ENCODE peak calls at places on chromosomes 13 and 19, in ten cellular contexts. J is A673; L is ovary; T is spleen; D is SJCRH30; X is cardiac muscle cell; P is adipocyte; M is IMR-90; R is BE2C; H is CD8-positive, alpha-beta T cell. F is an unnamed sample.

GRCh38 chr19:45403781-45404556 is 900 bp downstream of the PPP1R13L start:
- DNase-seq in J (peak; percentile 48), L (peak; percentile 63), T (peak; percentile 87), D (no peak), X (peak; percentile 76), P (peak; percentile 57), M (no peak), R (peak; percentile 49), H (peak; percentile 70), F (no peak)

GRCh38 chr19:9323557-9323918 is 441 bp upstream of the ZNF559 start:
- DNase-seq in J (peak; percentile 81), L (peak; percentile 66), T (peak; percentile 81), D (peak; percentile 86), X (peak; percentile 48), P (peak; percentile 64), M (peak; percentile 75), R (peak; percentile 76), H (no peak), F (peak; percentile 64)

GRCh38 chr13:28582225-28582891 is 76.6 kb upstream of the POMP start:
- DNase-seq in J (peak; percentile 14), L (no peak), T (no peak), D (no peak), X (peak; percentile 23), P (no peak), M (peak; percentile 53), R (no peak), H (no peak), F (no peak)

GRCh38 chr19:41548954-41549688 is 26.8 kb upstream of the CEACAM21 start:
- DNase-seq in J (peak; percentile 91), L (no peak), T (no peak), D (no peak), X (no peak), P (no peak), M (no peak), R (no peak), H (peak; percentile 82), F (no peak)

GRCh38 chr19:16527971-16528521 is 14.2 kb downstream of the CHERP start:
- DNase-seq in J (peak; percentile 42), L (no peak), T (no peak), D (no peak), X (peak; percentile 20), P (peak; percentile 11), M (no peak), R (peak; percentile 58), H (peak; percentile 56), F (peak; percentile 45)

GRCh38 chr19:461664-462551 is 1.1 kb upstream of the SHC2 start:
- DNase-seq in J (no peak), L (peak; percentile 60), T (no peak), D (no peak), X (peak; percentile 39), P (peak; percentile 25), M (no peak), R (peak; percentile 36), H (peak; percentile 11), F (no peak)

GRCh38 chr13:32229443-32229842 is 85.7 kb downstream of the ZAR1L start:
- DNase-seq in J (no peak), L (no peak), T (no peak), D (peak; percentile 26), X (peak; percentile 45), P (no peak), M (peak; percentile 28), R (no peak), H (no peak), F (no peak)

GRCh38 chr13:34988330-34988791 is 46.3 kb downstream of the NBEA start:
- DNase-seq in J (no peak), L (no peak), T (no peak), D (no peak), X (no peak), P (no peak), M (no peak), R (no peak), H (no peak), F (no peak)

GRCh38 chr13:112722433-112723250 is 32.8 kb downstream of the ATP11A start:
- DNase-seq in J (no peak), L (peak; percentile 74), T (peak; percentile 34), D (no peak), X (peak; percentile 80), P (peak; percentile 32), M (peak; percentile 98), R (no peak), H (no peak), F (peak; percentile 62)

GRCh38 chr19:27774337-27774736 is 1438.6 kb downstream of the UQCRFS1 start:
- DNase-seq in J (peak; percentile 25), L (no peak), T (no peak), D (peak; percentile 21), X (no peak), P (no peak), M (no peak), R (peak; percentile 60), H (no peak), F (no peak)

GRCh38 chr19:43439183-43440063 is 24.7 kb downstream of the TEX101 start:
- DNase-seq in J (peak; percentile 54), L (no peak), T (no peak), D (no peak), X (no peak), P (peak; percentile 41), M (no peak), R (no peak), H (peak; percentile 57), F (peak; percentile 22)

GRCh38 chr13:39616087-39616694 is 13.2 kb upstream of the LHFPL6 start:
- DNase-seq in J (peak; percentile 89), L (no peak), T (no peak), D (peak; percentile 68), X (peak; percentile 87), P (peak; percentile 91), M (peak; percentile 68), R (peak; percentile 65), H (peak; percentile 33), F (peak; percentile 52)

DNA sequence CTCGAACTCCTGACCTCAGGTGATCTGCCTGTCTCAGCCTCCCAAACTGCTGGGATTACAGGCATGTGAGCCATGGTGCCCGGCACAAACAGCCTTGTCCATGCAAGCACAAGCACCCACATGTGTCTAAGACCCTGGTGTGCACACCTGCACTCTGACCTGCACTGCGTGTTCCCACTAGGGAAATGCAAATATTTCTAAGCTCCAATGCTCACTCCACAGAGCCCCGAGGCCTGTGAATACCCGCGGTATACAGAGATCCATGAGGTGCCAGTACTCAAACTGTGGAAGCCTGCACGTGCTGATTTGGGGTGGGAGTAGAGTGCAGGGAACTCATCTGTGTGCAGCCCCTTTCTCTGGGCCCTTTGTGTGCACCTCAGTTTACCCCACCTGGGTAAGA is 14.7 kb downstream of the GADD45B start:
- DNase-seq in J (no peak), L (no peak), T (no peak), D (no peak), X (no peak), P (no peak), M (no peak), R (no peak), H (no peak), F (no peak)
- H3K4me1 ChIP-seq in J (peaks cover 8% of the 10 kb centered on the region), L (peaks cover 16% of the 10 kb centered on the region), T (peaks cover 92% of the 10 kb centered on the region), D (peaks cover 17% of the 10 kb centered on the region), X (peaks cover 22% of the 10 kb centered on the region), P (peaks cover 32% of the 10 kb centered on the region), M (peaks cover 20% of the 10 kb centered on the region), R (no peaks in the 10 kb centered on the region), H (peaks cover 22% of the 10 kb centered on the region), F (peaks cover 66% of the 10 kb centered on the region)

GRCh38 chr13:20331949-20332348 is 99.8 kb upstream of the GJB6 start:
- DNase-seq in J (peak; percentile 45), L (no peak), T (no peak), D (no peak), X (no peak), P (no peak), M (no peak), R (no peak), H (no peak), F (no peak)
- H3K4me1 ChIP-seq in J (peaks cover 5% of the 10 kb centered on the region), L (no peaks in the 10 kb centered on the region), T (no peaks in the 10 kb centered on the region), D (no peaks in the 10 kb centered on the region), X (no peaks in the 10 kb centered on the region), P (peaks cover 19% of the 10 kb centered on the region), M (no peaks in the 10 kb centered on the region), R (no peaks in the 10 kb centered on the region), H (no peaks in the 10 kb centered on the region), F (no peaks in the 10 kb centered on the region)

GRCh38 chr19:2148482-2149135 is 2.8 kb downstream of the AP3D1 start:
- DNase-seq in J (no peak), L (no peak), T (no peak), D (no peak), X (no peak), P (no peak), M (no peak), R (no peak), H (no peak), F (no peak)

GRCh38 chr19:2142173-2142829 is 9.1 kb downstream of the AP3D1 start:
- DNase-seq in J (no peak), L (no peak), T (no peak), D (no peak), X (no peak), P (no peak), M (no peak), R (no peak), H (no peak), F (no peak)

GRCh38 chr19:2140193-2140545 is 11.2 kb downstream of the AP3D1 start:
- DNase-seq in J (no peak), L (no peak), T (no peak), D (peak; percentile 49), X (no peak), P (no peak), M (no peak), R (no peak), H (no peak), F (no peak)

GRCh38 chr19:2145831-2146241 is 5.5 kb downstream of the AP3D1 start:
- DNase-seq in J (no peak), L (no peak), T (no peak), D (no peak), X (peak; percentile 29), P (no peak), M (peak; percentile 21), R (no peak), H (peak; percentile 37), F (peak; percentile 75)

DNA sequence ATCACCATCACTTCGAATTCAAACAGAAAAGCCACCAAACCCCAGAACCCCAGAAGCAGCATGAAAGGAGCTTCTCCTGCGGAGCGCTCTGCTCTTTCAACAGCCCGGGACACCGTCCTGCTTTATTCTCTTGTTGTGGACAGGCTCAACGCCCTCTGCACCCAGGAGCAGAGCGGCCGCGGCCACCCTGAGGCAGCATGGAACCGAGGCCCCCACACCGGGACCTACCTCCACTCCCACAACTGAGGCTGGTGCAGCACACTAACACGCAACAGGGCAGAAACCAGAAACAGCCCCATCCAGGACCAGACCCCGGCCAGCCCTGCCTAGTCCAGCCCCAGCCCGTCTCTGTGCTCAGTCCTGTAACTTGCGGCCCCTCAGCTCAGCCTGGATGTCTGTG is 7.2 kb downstream of the AP3D1 start:
- DNase-seq in J (no peak), L (no peak), T (no peak), D (no peak), X (no peak), P (no peak), M (no peak), R (no peak), H (no peak), F (no peak)
- H3K4me1 ChIP-seq in J (peaks cover 8% of the 10 kb centered on the region), L (peaks cover 4% of the 10 kb centered on the region), T (peaks cover 94% of the 10 kb centered on the region), D (no peaks in the 10 kb centered on the region), X (no peaks in the 10 kb centered on the region), P (peaks cover 12% of the 10 kb centered on the region), M (peaks cover 2% of the 10 kb centered on the region), R (no peaks in the 10 kb centered on the region), H (peaks cover 25% of the 10 kb centered on the region), F (peaks cover 20% of the 10 kb centered on the region)

DNA sequence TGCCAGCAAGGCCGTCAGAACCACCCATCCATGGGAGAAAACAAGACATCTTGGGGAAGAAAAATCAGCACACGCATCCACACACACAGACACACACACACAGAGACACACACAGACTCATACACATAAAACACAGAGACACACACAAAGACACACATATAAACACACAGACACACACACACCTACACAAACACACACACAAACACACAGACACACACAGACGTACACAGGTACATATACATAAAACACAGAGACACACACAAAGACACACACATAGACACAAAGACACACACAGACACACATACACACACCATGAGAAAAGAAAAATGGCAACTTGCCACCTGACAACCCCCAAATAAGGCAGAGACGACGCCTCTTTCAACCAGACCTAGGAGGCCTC is 40.6 kb downstream of the ZIC5 start:
- DNase-seq in J (no peak), L (no peak), T (no peak), D (no peak), X (no peak), P (no peak), M (no peak), R (no peak), H (no peak), F (no peak)
- H3K4me1 ChIP-seq in J (no peaks in the 10 kb centered on the region), L (no peaks in the 10 kb centered on the region), T (no peaks in the 10 kb centered on the region), D (no peaks in the 10 kb centered on the region), X (peaks cover 6% of the 10 kb centered on the region), P (peaks cover 5% of the 10 kb centered on the region), M (no peaks in the 10 kb centered on the region), R (no peaks in the 10 kb centered on the region), H (no peaks in the 10 kb centered on the region), F (peaks cover 3% of the 10 kb centered on the region)